ENCODE peak calls at places on chromosomes 7 and 10, in ten cellular contexts. I, A, E, F, Z, X, W, L, K and D are unnamed samples.

GRCh38 chr10:111093741-111094380 is 17.0 kb downstream of the ADRA2A start:
- DNase-seq in I (no peak), A (no peak), E (no peak), F (peak; percentile 10), Z (no peak), X (no peak), W (no peak), L (peak; percentile 8), K (no peak), D (no peak)

GRCh38 chr7:69624431-69624830 is 26.2 kb downstream of the AUTS2 start:
- DNase-seq in I (no peak), A (peak; percentile 28), E (no peak), F (no peak), Z (no peak), X (no peak), W (no peak), L (no peak), K (no peak), D (no peak)

GRCh38 chr7:74364061-74364460 is 74.9 kb downstream of the CLIP2 start:
- DNase-seq in I (no peak), A (no peak), E (no peak), F (no peak), Z (no peak), X (no peak), W (no peak), L (peak; percentile 15), K (no peak), D (no peak)

GRCh38 chr10:61613665-61614064 is 49.1 kb upstream of the CABCOCO1 start:
- DNase-seq in I (no peak), A (no peak), E (no peak), F (no peak), Z (no peak), X (no peak), W (no peak), L (no peak), K (no peak), D (no peak)

GRCh38 chr10:28946479-28946878 is 269.2 kb downstream of the BAMBI start:
- DNase-seq in I (no peak), A (no peak), E (no peak), F (no peak), Z (no peak), X (no peak), W (no peak), L (peak; percentile 16), K (no peak), D (no peak)

GRCh38 chr10:71963756-71964668 is at the start of gene CHST3:
- DNase-seq in I (peak; percentile 92), A (peak; percentile 77), E (no peak), F (no peak), Z (peak; percentile 64), X (peak; percentile 89), W (peak; percentile 63), L (peak; percentile 37), K (peak; percentile 82), D (peak; percentile 87)

GRCh38 chr10:17993361-17993760 is 41.6 kb downstream of the SLC39A12 start:
- DNase-seq in I (no peak), A (no peak), E (no peak), F (no peak), Z (peak; percentile 67), X (no peak), W (no peak), L (peak; percentile 50), K (no peak), D (no peak)

GRCh38 chr10:103603382-103603781 is 109.9 kb downstream of the NEURL1 start:
- DNase-seq in I (peak; percentile 43), A (no peak), E (no peak), F (no peak), Z (no peak), X (no peak), W (no peak), L (no peak), K (no peak), D (peak; percentile 33)

GRCh38 chr10:91054325-91054724 is 133.4 kb upstream of the ANKRD1 start:
- DNase-seq in I (no peak), A (no peak), E (no peak), F (no peak), Z (peak; percentile 37), X (no peak), W (no peak), L (no peak), K (no peak), D (no peak)

GRCh38 chr10:49426490-49427360 is 30.8 kb upstream of the DRGX start:
- DNase-seq in I (no peak), A (no peak), E (no peak), F (no peak), Z (no peak), X (no peak), W (no peak), L (no peak), K (no peak), D (no peak)

GRCh38 chr7:130363156-130363847 is 17.0 kb upstream of the CPA1 start:
- DNase-seq in I (peak; percentile 46), A (no peak), E (no peak), F (peak; percentile 96), Z (peak; percentile 91), X (no peak), W (no peak), L (peak; percentile 96), K (no peak), D (peak; percentile 69)

GRCh38 chr7:39810204-39810642 is 139.8 kb upstream of the CDK13 start:
- DNase-seq in I (no peak), A (no peak), E (no peak), F (no peak), Z (no peak), X (no peak), W (no peak), L (no peak), K (no peak), D (no peak)

DNA sequence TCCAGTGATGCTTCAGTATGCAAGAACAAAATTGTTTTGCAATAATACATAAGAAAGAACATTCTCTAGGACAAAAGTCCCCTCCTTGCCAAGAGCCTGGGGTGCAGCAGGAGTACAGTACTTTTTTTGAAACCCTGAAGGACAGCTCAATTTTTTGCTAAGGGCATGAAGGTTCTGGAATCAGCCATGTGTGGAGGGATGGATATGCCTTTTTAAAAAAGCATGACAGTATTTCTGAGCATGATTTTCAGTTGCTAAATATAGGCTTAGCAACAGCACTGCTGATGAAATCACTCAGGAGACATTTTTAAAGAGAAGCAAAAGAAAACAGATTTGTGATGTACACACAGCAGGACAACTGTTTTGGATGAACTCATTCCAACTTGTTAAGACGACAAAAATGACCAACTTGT is 39.2 kb downstream of the HBP1 start:
- DNase-seq in I (no peak), A (no peak), E (peak; percentile 46), F (no peak), Z (peak; percentile 23), X (no peak), W (no peak), L (no peak), K (no peak), D (no peak)
- H3K4me1 ChIP-seq in I (peaks cover 24% of the 10 kb centered on the region), A (no peaks in the 10 kb centered on the region), E (peaks cover 13% of the 10 kb centered on the region), F (no peaks in the 10 kb centered on the region), Z (no peaks in the 10 kb centered on the region), X (peaks cover 34% of the 10 kb centered on the region), W (no peaks in the 10 kb centered on the region), L (peaks cover 5% of the 10 kb centered on the region), K (no peaks in the 10 kb centered on the region), D (no peaks in the 10 kb centered on the region)

DNA sequence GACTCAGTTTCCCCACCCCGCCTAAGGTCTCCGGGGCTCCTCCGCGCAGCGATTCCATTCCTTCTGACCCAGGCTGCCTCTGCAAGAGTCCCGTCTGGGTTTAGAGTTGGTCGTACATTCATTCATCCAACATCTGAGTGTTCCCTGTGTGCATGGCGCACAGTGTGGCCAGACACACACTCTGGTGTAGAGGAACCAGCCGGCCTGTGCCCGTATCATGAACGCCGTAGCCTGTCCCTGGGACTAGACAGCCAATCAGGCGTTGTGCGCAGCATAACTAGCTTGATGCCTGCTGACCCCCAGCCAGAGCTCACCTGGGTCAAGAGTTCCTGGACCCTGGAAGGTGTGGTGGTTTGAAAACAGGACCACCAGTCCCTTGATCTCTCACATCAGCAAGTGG is 20.9 kb upstream of the PDGFA start:
- DNase-seq in I (no peak), A (no peak), E (no peak), F (no peak), Z (no peak), X (no peak), W (no peak), L (no peak), K (no peak), D (no peak)
- H3K27ac ChIP-seq in I (no peak overlapping the region), A (no peak overlapping the region), E (no peak overlapping the region), F (peak overlapping the region; percentile 99), Z (no peak overlapping the region), X (no peak overlapping the region), W (peak overlapping the region; percentile 87), L (no peak overlapping the region), K (no peak overlapping the region), D (no peak overlapping the region)

GRCh38 chr10:85606401-85606800 is 760.2 kb downstream of the GRID1 start:
- DNase-seq in I (no peak), A (no peak), E (no peak), F (no peak), Z (no peak), X (no peak), W (no peak), L (no peak), K (no peak), D (no peak)
- H3K9me3 ChIP-seq in I (no peaks in the 10 kb centered on the region), A (no peaks in the 10 kb centered on the region), E (no peaks in the 10 kb centered on the region), F (no peaks in the 10 kb centered on the region), Z (no peaks in the 10 kb centered on the region), X (no peaks in the 10 kb centered on the region), W (no peaks in the 10 kb centered on the region), L (no peaks in the 10 kb centered on the region), K (no peaks in the 10 kb centered on the region), D (no peaks in the 10 kb centered on the region)

GRCh38 chr7:148718431-148718830 is 19.7 kb downstream of the CUL1 start:
- DNase-seq in I (no peak), A (no peak), E (no peak), F (no peak), Z (no peak), X (no peak), W (no peak), L (no peak), K (no peak), D (no peak)

GRCh38 chr7:148719753-148720152 is 21.1 kb downstream of the CUL1 start:
- DNase-seq in I (no peak), A (no peak), E (no peak), F (no peak), Z (no peak), X (no peak), W (no peak), L (no peak), K (no peak), D (no peak)

GRCh38 chr7:148722340-148723165 is 23.9 kb downstream of the CUL1 start:
- DNase-seq in I (no peak), A (no peak), E (no peak), F (no peak), Z (no peak), X (no peak), W (no peak), L (no peak), K (no peak), D (no peak)

GRCh38 chr7:148721390-148721789 is 22.7 kb downstream of the CUL1 start:
- DNase-seq in I (no peak), A (no peak), E (no peak), F (no peak), Z (no peak), X (no peak), W (no peak), L (no peak), K (no peak), D (no peak)

DNA sequence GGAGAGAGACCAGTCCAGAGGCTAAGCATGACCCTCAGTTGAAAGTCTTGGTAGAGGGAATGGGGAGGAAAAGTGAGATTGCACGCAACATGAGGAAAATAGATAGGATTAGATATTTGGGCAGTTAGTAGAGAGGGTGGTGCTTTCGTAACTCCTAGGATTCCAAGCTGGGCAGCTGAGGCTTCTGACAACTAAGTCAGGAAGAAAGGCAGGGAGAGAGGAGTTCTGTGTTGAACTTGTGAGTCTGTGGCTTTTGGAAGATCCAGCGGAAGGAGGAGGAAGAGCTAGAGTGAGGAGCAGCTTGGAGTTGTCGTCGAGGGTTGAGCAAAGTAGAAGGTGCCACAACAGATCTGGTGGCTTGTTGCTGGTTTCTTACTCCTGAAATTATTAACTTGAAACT is 21.8 kb downstream of the CUL1 start:
- DNase-seq in I (no peak), A (no peak), E (no peak), F (no peak), Z (peak; percentile 16), X (no peak), W (no peak), L (no peak), K (no peak), D (no peak)
- H3K4me1 ChIP-seq in I (peaks cover 80% of the 10 kb centered on the region), A (peaks cover 3% of the 10 kb centered on the region), E (peaks cover 68% of the 10 kb centered on the region), F (peaks cover 7% of the 10 kb centered on the region), Z (peaks cover 2% of the 10 kb centered on the region), X (peaks cover 67% of the 10 kb centered on the region), W (no peaks in the 10 kb centered on the region), L (peaks cover 20% of the 10 kb centered on the region), K (peaks cover 7% of the 10 kb centered on the region), D (peaks cover 4% of the 10 kb centered on the region)